ENCODE peak calls at places on chromosomes 1 and 21, in six cellular contexts. P is fibroblast of lung; S is NCI-H460; E is stimulated activated CD4-positive, alpha-beta T cell treated with anti-CD3 and anti-CD28 coated beads, Interleukin-4, amount 100 ng/mL, for 48 hours; T is activated naive CD8-positive, alpha-beta T cell treated with anti-CD3 and anti-CD28 coated beads, Interleukin-2, amount 50 U/mL, for 24 hours; U is RCC 7860. R is an unnamed sample.

GRCh38 chr1:109659997-109660755 is 4.3 kb downstream of the GSTM4 start:
- DNase-seq in P (no peak), S (no peak), E (no peak), T (no peak), U (peak; percentile 55), R (no peak)

GRCh38 chr1:17984510-17985085 is 123.0 kb upstream of the IGSF21 start:
- DNase-seq in P (no peak), S (peak; percentile 14), E (peak; percentile 15), T (peak; percentile 26), U (no peak), R (no peak)

GRCh38 chr1:44266400-44267344 is 53.4 kb downstream of the DMAP1 start:
- DNase-seq in P (no peak), S (no peak), E (no peak), T (no peak), U (no peak), R (no peak)

GRCh38 chr21:43924421-43925095 is 59.5 kb downstream of the AGPAT3 start:
- DNase-seq in P (no peak), S (no peak), E (no peak), T (no peak), U (no peak), R (no peak)

GRCh38 chr1:38524025-38524641 is 335.4 kb downstream of the RRAGC start:
- DNase-seq in P (no peak), S (no peak), E (no peak), T (no peak), U (no peak), R (no peak)

GRCh38 chr1:184262119-184262518 is 124.7 kb upstream of the C1orf21 start:
- DNase-seq in P (no peak), S (no peak), E (no peak), T (no peak), U (no peak), R (no peak)

GRCh38 chr21:36344931-36345330 is 24.9 kb downstream of the MORC3 start:
- DNase-seq in P (no peak), S (no peak), E (no peak), T (no peak), U (no peak), R (no peak)

GRCh38 chr21:44758781-44759627 is 42.6 kb downstream of the UBE2G2 start:
- DNase-seq in P (no peak), S (no peak), E (no peak), T (no peak), U (no peak), R (no peak)

GRCh38 chr1:23736437-23737134 is 6.7 kb upstream of the ELOA start:
- DNase-seq in P (no peak), S (no peak), E (no peak), T (no peak), U (no peak), R (no peak)

GRCh38 chr1:189027509-189027908 is 1450.2 kb downstream of the BRINP3 start:
- DNase-seq in P (no peak), S (no peak), E (no peak), T (no peak), U (no peak), R (no peak)

GRCh38 chr1:205204552-205204951 is 7.0 kb downstream of the DSTYK start:
- DNase-seq in P (no peak), S (no peak), E (no peak), T (no peak), U (no peak), R (no peak)

GRCh38 chr1:59150537-59151386 is 146.1 kb upstream of the FGGY start:
- DNase-seq in P (peak; percentile 99), S (peak; percentile 31), E (no peak), T (no peak), U (peak; percentile 99), R (peak; percentile 99)

GRCh38 chr1:182206628-182207239 is 145.2 kb upstream of the ZNF648 start:
- DNase-seq in P (peak; percentile 31), S (no peak), E (no peak), T (no peak), U (no peak), R (peak; percentile 9)

GRCh38 chr1:47491341-47491753 is 53.5 kb downstream of the FOXD2 start:
- DNase-seq in P (no peak), S (no peak), E (no peak), T (no peak), U (no peak), R (no peak)

GRCh38 chr1:29324202-29324601 is 87.9 kb downstream of the PTPRU start:
- DNase-seq in P (no peak), S (no peak), E (no peak), T (no peak), U (no peak), R (no peak)

GRCh38 chr1:175742790-175743459 is 470 bp downstream of the TNR start:
- DNase-seq in P (peak; percentile 15), S (peak; percentile 38), E (no peak), T (no peak), U (no peak), R (peak; percentile 61)

GRCh38 chr1:22636369-22636768 is at the start of gene C1QA:
- DNase-seq in P (no peak), S (no peak), E (no peak), T (no peak), U (no peak), R (no peak)

GRCh38 chr1:173590557-173590956 is 12.3 kb downstream of the SLC9C2 start:
- DNase-seq in P (no peak), S (peak; percentile 56), E (no peak), T (no peak), U (peak; percentile 61), R (peak; percentile 8)

GRCh38 chr21:36743008-36743407 is 44.1 kb downstream of the SIM2 start:
- DNase-seq in P (no peak), S (no peak), E (no peak), T (no peak), U (no peak), R (no peak)

GRCh38 chr1:151718666-151719065 is 2.1 kb upstream of the CELF3 start:
- DNase-seq in P (no peak), S (no peak), E (no peak), T (no peak), U (no peak), R (no peak)

GRCh38 chr1:36579049-36579448 is 96.3 kb upstream of the CSF3R start:
- DNase-seq in P (no peak), S (no peak), E (no peak), T (no peak), U (no peak), R (no peak)

GRCh38 chr1:209266590-209267172 is 316.8 kb upstream of the CAMK1G start:
- DNase-seq in P (peak; percentile 45), S (no peak), E (no peak), T (no peak), U (no peak), R (no peak)

GRCh38 chr1:8818325-8818775 is 910 bp upstream of the RERE start:
- DNase-seq in P (peak; percentile 82), S (peak; percentile 33), E (no peak), T (no peak), U (no peak), R (peak; percentile 93)

GRCh38 chr1:211579434-211580302 is 707 bp upstream of the SLC30A1 start:
- DNase-seq in P (peak; percentile 17), S (peak; percentile 24), E (no peak), T (no peak), U (no peak), R (peak; percentile 37)

GRCh38 chr21:45874716-45875415 is 106.7 kb upstream of the COL6A1 start:
- DNase-seq in P (peak; percentile 99), S (no peak), E (no peak), T (no peak), U (no peak), R (peak; percentile 97)

GRCh38 chr1:220652995-220653394 is 37.2 kb upstream of the C1orf115 start:
- DNase-seq in P (no peak), S (no peak), E (no peak), T (no peak), U (no peak), R (no peak)

GRCh38 chr1:30383131-30383793 is 340.1 kb downstream of the MATN1 start:
- DNase-seq in P (no peak), S (no peak), E (no peak), T (no peak), U (no peak), R (no peak)

GRCh38 chr1:160834945-160835565 is 27.6 kb downstream of the CD244 start:
- DNase-seq in P (peak; percentile 54), S (peak; percentile 48), E (peak; percentile 33), T (peak; percentile 58), U (no peak), R (peak; percentile 12)

GRCh38 chr1:204658295-204658694 is 27.2 kb downstream of the LRRN2 start:
- DNase-seq in P (no peak), S (no peak), E (no peak), T (no peak), U (no peak), R (no peak)

GRCh38 chr1:185495017-185495416 is 178.0 kb upstream of the IVNS1ABP start:
- DNase-seq in P (no peak), S (no peak), E (no peak), T (no peak), U (no peak), R (no peak)

GRCh38 chr1:89487972-89488371 is 36.7 kb upstream of the LRRC8B start:
- DNase-seq in P (no peak), S (no peak), E (no peak), T (no peak), U (no peak), R (no peak)

GRCh38 chr1:95183952-95184351 is 50.1 kb upstream of the RWDD3 start:
- DNase-seq in P (no peak), S (no peak), E (no peak), T (no peak), U (no peak), R (peak; percentile 6)

GRCh38 chr1:228012555-228012954 is 5.8 kb downstream of the WNT3A start:
- DNase-seq in P (no peak), S (no peak), E (no peak), T (no peak), U (no peak), R (no peak)

GRCh38 chr21:37622755-37623543 is 256.4 kb downstream of the DYRK1A start:
- DNase-seq in P (no peak), S (no peak), E (no peak), T (no peak), U (no peak), R (no peak)